ENCODE peak calls at places on chromosomes 16 and 17, in five cellular contexts. One of them, this sample, is unnamed.

GRCh38 chr17:9240659-9241370 is 219.5 kb downstream of the NTN1 start:
- DNase-seq in adrenal gland: peak
- DNase-seq in psoas muscle: peak
- DNase-seq in heart left ventricle: peak
- DNase-seq in stimulated activated CD4-positive, alpha-beta T cell treated with anti-CD3 and anti-CD28 coated beads, Interleukin-2, amount 100 ng/mL, for 24 hours: no peak
- DNase-seq in this sample: peak

GRCh38 chr17:19756551-19756950 is 8.5 kb upstream of the ALDH3A1 start:
- DNase-seq in adrenal gland: peak
- DNase-seq in psoas muscle: peak
- DNase-seq in heart left ventricle: no peak
- DNase-seq in stimulated activated CD4-positive, alpha-beta T cell treated with anti-CD3 and anti-CD28 coated beads, Interleukin-2, amount 100 ng/mL, for 24 hours: no peak
- DNase-seq in this sample: no peak

GRCh38 chr17:39252788-39253460 is 27.2 kb upstream of the STAC2 start:
- DNase-seq in adrenal gland: no peak
- DNase-seq in psoas muscle: no peak
- DNase-seq in heart left ventricle: no peak
- DNase-seq in stimulated activated CD4-positive, alpha-beta T cell treated with anti-CD3 and anti-CD28 coated beads, Interleukin-2, amount 100 ng/mL, for 24 hours: no peak
- DNase-seq in this sample: no peak

GRCh38 chr16:47646914-47647313 is 185.8 kb downstream of the PHKB start:
- DNase-seq in adrenal gland: no peak
- DNase-seq in psoas muscle: no peak
- DNase-seq in heart left ventricle: no peak
- DNase-seq in stimulated activated CD4-positive, alpha-beta T cell treated with anti-CD3 and anti-CD28 coated beads, Interleukin-2, amount 100 ng/mL, for 24 hours: no peak
- DNase-seq in this sample: no peak

GRCh38 chr16:1859650-1860049 is 12.3 kb downstream of the MEIOB start:
- DNase-seq in adrenal gland: no peak
- DNase-seq in psoas muscle: no peak
- DNase-seq in heart left ventricle: no peak
- DNase-seq in stimulated activated CD4-positive, alpha-beta T cell treated with anti-CD3 and anti-CD28 coated beads, Interleukin-2, amount 100 ng/mL, for 24 hours: no peak
- DNase-seq in this sample: no peak

GRCh38 chr17:4719684-4720221 is 9.3 kb downstream of the ARRB2 start:
- DNase-seq in adrenal gland: peak
- DNase-seq in psoas muscle: no peak
- DNase-seq in heart left ventricle: no peak
- DNase-seq in stimulated activated CD4-positive, alpha-beta T cell treated with anti-CD3 and anti-CD28 coated beads, Interleukin-2, amount 100 ng/mL, for 24 hours: no peak
- DNase-seq in this sample: no peak

GRCh38 chr17:82388223-82388921 is 16.8 kb downstream of the UTS2R start:
- DNase-seq in adrenal gland: peak
- DNase-seq in psoas muscle: peak
- DNase-seq in heart left ventricle: peak
- DNase-seq in stimulated activated CD4-positive, alpha-beta T cell treated with anti-CD3 and anti-CD28 coated beads, Interleukin-2, amount 100 ng/mL, for 24 hours: no peak
- DNase-seq in this sample: no peak

GRCh38 chr17:16283705-16284104 is 66.7 kb downstream of the PIGL start:
- DNase-seq in adrenal gland: no peak
- DNase-seq in psoas muscle: no peak
- DNase-seq in heart left ventricle: no peak
- DNase-seq in stimulated activated CD4-positive, alpha-beta T cell treated with anti-CD3 and anti-CD28 coated beads, Interleukin-2, amount 100 ng/mL, for 24 hours: no peak
- DNase-seq in this sample: no peak

GRCh38 chr17:38672788-38673713 is 1.7 kb downstream of the EPOP start:
- DNase-seq in adrenal gland: no peak
- DNase-seq in psoas muscle: no peak
- DNase-seq in heart left ventricle: no peak
- DNase-seq in stimulated activated CD4-positive, alpha-beta T cell treated with anti-CD3 and anti-CD28 coated beads, Interleukin-2, amount 100 ng/mL, for 24 hours: no peak
- DNase-seq in this sample: no peak

GRCh38 chr16:35431829-35432663 is 1972.6 kb downstream of the TP53TG3F start:
- DNase-seq in adrenal gland: peak
- DNase-seq in psoas muscle: no peak
- DNase-seq in heart left ventricle: no peak
- DNase-seq in stimulated activated CD4-positive, alpha-beta T cell treated with anti-CD3 and anti-CD28 coated beads, Interleukin-2, amount 100 ng/mL, for 24 hours: no peak
- DNase-seq in this sample: no peak

GRCh38 chr17:57576744-57577143 is 168.4 kb downstream of the CCDC182 start:
- DNase-seq in adrenal gland: no peak
- DNase-seq in psoas muscle: no peak
- DNase-seq in heart left ventricle: no peak
- DNase-seq in stimulated activated CD4-positive, alpha-beta T cell treated with anti-CD3 and anti-CD28 coated beads, Interleukin-2, amount 100 ng/mL, for 24 hours: no peak
- DNase-seq in this sample: no peak

GRCh38 chr16:87380875-87381274 is 2.7 kb downstream of the FBXO31 start:
- DNase-seq in adrenal gland: no peak
- DNase-seq in psoas muscle: no peak
- DNase-seq in heart left ventricle: no peak
- DNase-seq in stimulated activated CD4-positive, alpha-beta T cell treated with anti-CD3 and anti-CD28 coated beads, Interleukin-2, amount 100 ng/mL, for 24 hours: no peak
- DNase-seq in this sample: no peak

GRCh38 chr17:78001182-78001581 is 42.7 kb downstream of the TNRC6C start:
- DNase-seq in adrenal gland: no peak
- DNase-seq in psoas muscle: no peak
- DNase-seq in heart left ventricle: no peak
- DNase-seq in stimulated activated CD4-positive, alpha-beta T cell treated with anti-CD3 and anti-CD28 coated beads, Interleukin-2, amount 100 ng/mL, for 24 hours: no peak
- DNase-seq in this sample: no peak

GRCh38 chr17:73100363-73100762 is 7.9 kb upstream of the SLC39A11 start:
- DNase-seq in adrenal gland: no peak
- DNase-seq in psoas muscle: no peak
- DNase-seq in heart left ventricle: no peak
- DNase-seq in stimulated activated CD4-positive, alpha-beta T cell treated with anti-CD3 and anti-CD28 coated beads, Interleukin-2, amount 100 ng/mL, for 24 hours: no peak
- DNase-seq in this sample: no peak

This sample was measured in caudate nucleus.